ENCODE peak calls at places on chromosomes 16 and 17, in five cellular contexts. V is right lobe of liver, Z is COLO829, X is COR-L47, M is fibroblast of the aortic adventitia. O is an unnamed sample.

GRCh38 chr17:10126554-10127493 is 71.6 kb downstream of the GAS7 start:
- DNase-seq in V (no peak), Z (no peak), X (no peak), M (peak; percentile 67), O (no peak)

GRCh38 chr17:45234641-45235040 is 13.0 kb downstream of the FMNL1 start:
- DNase-seq in V (peak; percentile 45), Z (no peak), X (peak; percentile 68), M (no peak), O (peak; percentile 67)

GRCh38 chr17:40473573-40474365 is 27.7 kb downstream of the TNS4 start:
- DNase-seq in V (peak; percentile 79), Z (no peak), X (no peak), M (no peak), O (no peak)

GRCh38 chr16:1377406-1378010 is 25.8 kb downstream of the GNPTG start:
- DNase-seq in V (no peak), Z (no peak), X (no peak), M (no peak), O (no peak)

GRCh38 chr17:56786989-56787482 is 46.7 kb downstream of the C17orf67 start:
- DNase-seq in V (no peak), Z (peak; percentile 48), X (no peak), M (peak; percentile 69), O (peak; percentile 13)

GRCh38 chr17:19544366-19544765 is 10.7 kb downstream of the SLC47A1 start:
- DNase-seq in V (no peak), Z (no peak), X (no peak), M (no peak), O (no peak)

GRCh38 chr17:66725956-66726355 is 109.0 kb upstream of the CACNG5 start:
- DNase-seq in V (no peak), Z (no peak), X (no peak), M (no peak), O (peak; percentile 10)

GRCh38 chr17:57705921-57706695 is 39.0 kb downstream of the CCDC182 start:
- DNase-seq in V (no peak), Z (no peak), X (no peak), M (no peak), O (no peak)

GRCh38 chr17:77802333-77802615 is 156.2 kb upstream of the TNRC6C start:
- DNase-seq in V (no peak), Z (no peak), X (no peak), M (no peak), O (no peak)

GRCh38 chr17:43784068-43784467 is 3.8 kb downstream of the CFAP97D1 start:
- DNase-seq in V (no peak), Z (no peak), X (no peak), M (peak; percentile 51), O (no peak)

GRCh38 chr16:54879681-54880080 is 51.0 kb upstream of the IRX5 start:
- DNase-seq in V (no peak), Z (peak; percentile 3), X (no peak), M (no peak), O (no peak)

GRCh38 chr16:79186196-79186595 is 414.3 kb downstream of the MAF start:
- DNase-seq in V (no peak), Z (no peak), X (no peak), M (no peak), O (no peak)

O was measured in NCI-H146.